ENCODE peak calls at places on chromosomes 5 and 9, in seven cellular contexts. E is mammary epithelial cell; I is CD4-positive, alpha-beta T cell; Q is left ventricle myocardium inferior; U is HL-60; H is suprapubic skin; S is IMR-90. J is an unnamed sample. For H3K27me3, the result is how much of the 10 kb centered on the place peaks cover.

GRCh38 chr5:173035904-173036707 is 20.0 kb upstream of the CREBRF start:
- DNase-seq in E (no peak), I (no peak), Q (no peak), U (no peak), H (no peak), S (no peak), J (no peak)

GRCh38 chr5:150241298-150242225 is 48.0 kb downstream of the CAMK2A start:
- DNase-seq in E (no peak), I (no peak), Q (no peak), U (no peak), H (no peak), S (no peak), J (no peak)

GRCh38 chr5:102801375-102801774 is 46.3 kb downstream of the PAM start:
- DNase-seq in E (no peak), I (peak), Q (no peak), U (no peak), H (no peak), S (no peak), J (no peak)

GRCh38 chr9:89802809-89803355 is 198.1 kb downstream of the GADD45G start:
- DNase-seq in E (no peak), I (no peak), Q (peak), U (no peak), H (peak), S (no peak), J (no peak)

GRCh38 chr5:61299254-61299653 is 32.8 kb upstream of the ZSWIM6 start:
- DNase-seq in E (peak), I (no peak), Q (no peak), U (no peak), H (no peak), S (no peak), J (peak)

GRCh38 chr5:31204955-31205354 is 11.5 kb downstream of the CDH6 start:
- DNase-seq in E (no peak), I (no peak), Q (no peak), U (no peak), H (no peak), S (no peak), J (no peak)

GRCh38 chr5:162174358-162174757 is 106.8 kb downstream of the GABRG2 start:
- DNase-seq in E (no peak), I (no peak), Q (no peak), U (no peak), H (no peak), S (no peak), J (no peak)

GRCh38 chr5:98121036-98121936 is 652.2 kb upstream of the RGMB start:
- DNase-seq in E (no peak), I (no peak), Q (no peak), U (no peak), H (no peak), S (no peak), J (no peak)

GRCh38 chr9:16591092-16591491 is 279.4 kb downstream of the BNC2 start:
- DNase-seq in E (no peak), I (no peak), Q (no peak), U (no peak), H (no peak), S (peak), J (no peak)

GRCh38 chr5:135039526-135040296 is 5.7 kb upstream of the PITX1 start:
- DNase-seq in E (peak), I (no peak), Q (no peak), U (no peak), H (no peak), S (no peak), J (no peak)

GRCh38 chr5:116652196-116652729 is 77.6 kb upstream of the SEMA6A start:
- DNase-seq in E (peak), I (no peak), Q (peak), U (no peak), H (peak), S (peak), J (peak)

GRCh38 chr5:151550146-151550545 is 41.0 kb downstream of the FAT2 start:
- DNase-seq in E (peak), I (no peak), Q (no peak), U (no peak), H (no peak), S (no peak), J (no peak)

GRCh38 chr5:72071906-72072305 is 35.4 kb upstream of the MAP1B start:
- DNase-seq in E (no peak), I (no peak), Q (no peak), U (no peak), H (no peak), S (no peak), J (no peak)

GRCh38 chr5:178671745-178672144 is 44.9 kb upstream of the CLK4 start:
- DNase-seq in E (no peak), I (no peak), Q (no peak), U (no peak), H (no peak), S (no peak), J (no peak)

GRCh38 chr5:35781181-35781580 is 75.5 kb upstream of the IL7R start:
- DNase-seq in E (no peak), I (no peak), Q (no peak), U (no peak), H (no peak), S (peak), J (no peak)

GRCh38 chr5:142644127-142644526 is 41.8 kb downstream of the FGF1 start:
- DNase-seq in E (peak), I (no peak), Q (no peak), U (no peak), H (no peak), S (peak), J (peak)

GRCh38 chr5:146388418-146388817 is 49.8 kb downstream of the POU4F3 start:
- DNase-seq in E (no peak), I (no peak), Q (no peak), U (no peak), H (no peak), S (peak), J (peak)

GRCh38 chr5:133056891-133057290 is 5.1 kb downstream of the HSPA4 start:
- DNase-seq in E (no peak), I (no peak), Q (no peak), U (no peak), H (no peak), S (no peak), J (no peak)

GRCh38 chr5:134145779-134146581 is 30.8 kb downstream of the SKP1 start:
- DNase-seq in E (peak), I (peak), Q (peak), U (peak), H (peak), S (peak), J (no peak)

GRCh38 chr5:158013939-158014338 is 155.0 kb upstream of the CLINT1 start:
- DNase-seq in E (peak), I (no peak), Q (no peak), U (no peak), H (no peak), S (peak), J (peak)

GRCh38 chr9:95726756-95727155 is 148.7 kb upstream of the ERCC6L2 start:
- DNase-seq in E (peak), I (no peak), Q (no peak), U (no peak), H (no peak), S (peak), J (peak)

GRCh38 chr5:122915717-122916399 is 70.4 kb downstream of the SNX24 start:
- DNase-seq in E (no peak), I (no peak), Q (no peak), U (no peak), H (no peak), S (no peak), J (no peak)

GRCh38 chr9:1456301-1456999 is 406.3 kb downstream of the DMRT2 start:
- DNase-seq in E (no peak), I (no peak), Q (no peak), U (no peak), H (no peak), S (no peak), J (no peak)

GRCh38 chr5:137470111-137470920 is 28.8 kb downstream of the SPOCK1 start:
- DNase-seq in E (peak), I (no peak), Q (no peak), U (no peak), H (peak), S (peak), J (peak)

GRCh38 chr5:66989286-66989685 is 207.3 kb downstream of the CD180 start:
- DNase-seq in E (peak), I (no peak), Q (no peak), U (no peak), H (no peak), S (peak), J (peak)

GRCh38 chr9:132168347-132168746 is 6.5 kb downstream of the NTNG2 start:
- DNase-seq in E (peak), I (no peak), Q (no peak), U (no peak), H (no peak), S (peak), J (no peak)

GRCh38 chr9:129885018-129885669 is 49.9 kb downstream of the USP20 start:
- DNase-seq in E (no peak), I (no peak), Q (no peak), U (peak), H (peak), S (no peak), J (no peak)

GRCh38 chr5:81687292-81687691 is 63.6 kb downstream of the SSBP2 start:
- DNase-seq in E (no peak), I (no peak), Q (no peak), U (no peak), H (no peak), S (no peak), J (no peak)

GRCh38 chr9:34501889-34502425 is 20.8 kb downstream of the ENHO start:
- DNase-seq in E (no peak), I (no peak), Q (peak), U (no peak), H (no peak), S (peak), J (no peak)

DNA sequence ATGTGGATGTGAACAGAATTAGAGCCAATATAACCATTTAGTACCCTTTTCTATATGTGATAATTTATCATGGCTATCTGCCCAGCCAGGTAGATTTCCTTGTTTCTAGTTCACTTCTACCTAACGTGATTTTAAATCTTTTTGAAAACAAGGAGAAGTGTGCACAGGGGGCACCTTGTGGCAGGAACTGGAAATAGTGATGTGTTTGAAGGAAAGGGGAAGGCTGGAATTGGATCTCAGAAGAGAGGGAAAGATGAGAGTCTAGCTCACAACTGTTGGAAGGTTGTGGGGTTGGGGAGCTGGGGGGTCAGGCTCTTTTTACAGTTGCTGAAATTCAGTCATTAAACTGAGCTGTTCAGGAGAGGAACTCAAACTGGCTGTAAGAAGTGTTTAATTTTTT is 219.5 kb downstream of the KCTD16 start:
- DNase-seq in E (peak), I (no peak), Q (no peak), U (no peak), H (no peak), S (peak), J (no peak)
- TF ChIP-seq CTCF in E (peak), I (no peak), Q (peak), U (no peak), H (no peak), S (peak), J (peak)

DNA sequence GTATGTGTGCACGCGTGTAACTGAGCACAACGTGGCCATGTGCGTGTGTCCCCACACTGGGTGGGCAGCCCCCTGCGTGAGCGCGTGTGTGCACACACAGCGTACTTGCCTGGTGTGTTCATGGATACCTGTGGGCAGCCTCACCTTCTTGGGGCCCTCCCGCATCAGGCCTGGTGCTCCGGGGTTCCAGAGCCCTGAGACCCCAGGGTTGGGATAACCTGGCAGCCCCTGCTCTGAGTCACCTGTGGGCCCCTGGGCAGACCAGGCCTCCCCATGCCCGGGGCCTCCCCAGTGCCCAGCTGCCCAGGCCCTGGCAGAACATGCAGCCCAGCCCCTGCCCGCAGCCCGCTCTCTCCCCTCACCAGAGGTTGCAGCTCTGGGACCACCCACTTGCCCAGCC is 25.2 kb downstream of the LHX3 start:
- DNase-seq in E (no peak), I (no peak), Q (no peak), U (no peak), H (no peak), S (no peak), J (no peak)
- H3K27me3 ChIP-seq in E (under half), I (under half), Q (half or more), U (under half), H (half or more), S (half or more), J (under half)

DNA sequence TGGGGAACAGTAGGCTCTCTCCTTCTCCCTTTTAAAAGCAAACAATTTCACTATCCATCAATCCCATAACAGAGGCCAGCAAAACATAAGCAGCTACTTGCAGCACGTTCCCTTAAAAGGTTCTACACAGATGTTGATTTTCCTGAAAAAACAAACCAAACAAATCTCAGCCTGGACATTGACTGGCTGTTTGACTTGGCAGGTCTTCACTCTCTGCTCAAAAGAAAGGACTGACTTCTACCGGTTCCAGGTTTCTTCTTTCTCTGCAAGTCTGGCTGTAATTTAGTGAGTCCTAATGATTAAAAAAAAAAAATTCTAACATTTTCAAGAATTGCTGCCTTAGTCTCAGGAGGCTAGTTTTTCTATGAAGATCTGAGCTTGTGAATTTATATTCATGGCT is 203.1 kb upstream of the EFNA5 start:
- DNase-seq in E (no peak), I (no peak), Q (no peak), U (no peak), H (no peak), S (no peak), J (no peak)
- TF ChIP-seq CTCF in E (no peak), I (no peak), Q (no peak), U (no peak), H (no peak), S (no peak), J (no peak)

DNA sequence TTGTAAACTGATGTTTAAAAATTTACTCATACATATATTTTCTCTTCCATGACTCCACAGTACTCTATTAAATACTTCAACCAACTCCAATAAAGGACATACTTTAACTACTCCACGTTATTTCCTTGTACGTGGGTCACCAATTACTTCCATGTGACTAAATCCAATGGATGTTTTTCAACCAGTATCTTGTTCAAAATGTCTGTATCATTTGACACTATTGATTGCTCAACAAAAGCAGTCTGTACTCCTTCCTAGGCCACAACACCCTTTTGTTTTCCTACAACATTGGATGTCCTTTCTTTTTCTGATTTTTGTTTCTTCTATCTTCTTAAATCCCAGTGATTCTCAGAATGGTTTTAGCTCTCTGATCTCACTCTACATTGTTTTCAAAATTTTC is 943.7 kb downstream of the EFNA5 start:
- DNase-seq in E (no peak), I (no peak), Q (no peak), U (no peak), H (no peak), S (no peak), J (no peak)
- H3K27me3 ChIP-seq in E (under half), I (under half), Q (under half), U (under half), H (under half), S (under half), J (under half)